ENCODE peak calls at places on chromosomes 11 and 22, in four cellular contexts. S is PC-3, L is cardiac fibroblast, O is transverse colon. J is an unnamed sample.

GRCh38 chr11:100939581-100939980 is 190.0 kb downstream of the PGR start:
- DNase-seq in L (no peak), O (no peak), S (no peak), J (no peak)

GRCh38 chr11:92382311-92382710 is 157.7 kb downstream of the FAT3 start:
- DNase-seq in S (no peak), L (no peak), O (no peak), J (no peak)

GRCh38 chr11:116217006-116217405 is 555.8 kb downstream of the BUD13 start:
- DNase-seq in L (peak), O (peak), S (peak), J (no peak)

GRCh38 chr11:33695051-33695566 is 5.5 kb downstream of the C11orf91 start:
- DNase-seq in L (peak), O (no peak), S (no peak), J (no peak)

GRCh38 chr11:117180020-117180419 is 1.5 kb downstream of the SIDT2 start:
- DNase-seq in L (no peak), S (no peak), O (no peak), J (peak)

GRCh38 chr11:17272823-17273222 is 3.7 kb upstream of the NUCB2 start:
- DNase-seq in O (no peak), L (no peak), S (no peak), J (no peak)

GRCh38 chr11:3093281-3094191 is 36.3 kb upstream of the CARS1 start:
- DNase-seq in O (no peak), S (no peak), L (no peak), J (no peak)

GRCh38 chr11:104668797-104669463 is 229.3 kb downstream of the CASP12 start:
- DNase-seq in S (peak), L (peak), O (no peak), J (peak)

GRCh38 chr11:83819936-83820549 is 533.9 kb upstream of the CCDC90B start:
- DNase-seq in S (peak), L (peak), O (no peak), J (peak)

GRCh38 chr11:116835042-116835772 is 2.2 kb downstream of the APOA1 start:
- DNase-seq in S (no peak), L (no peak), O (no peak), J (no peak)

GRCh38 chr11:96341237-96342130 is 1.5 kb downstream of the MAML2 start:
- DNase-seq in L (peak), O (peak), S (peak), J (no peak)

DNA sequence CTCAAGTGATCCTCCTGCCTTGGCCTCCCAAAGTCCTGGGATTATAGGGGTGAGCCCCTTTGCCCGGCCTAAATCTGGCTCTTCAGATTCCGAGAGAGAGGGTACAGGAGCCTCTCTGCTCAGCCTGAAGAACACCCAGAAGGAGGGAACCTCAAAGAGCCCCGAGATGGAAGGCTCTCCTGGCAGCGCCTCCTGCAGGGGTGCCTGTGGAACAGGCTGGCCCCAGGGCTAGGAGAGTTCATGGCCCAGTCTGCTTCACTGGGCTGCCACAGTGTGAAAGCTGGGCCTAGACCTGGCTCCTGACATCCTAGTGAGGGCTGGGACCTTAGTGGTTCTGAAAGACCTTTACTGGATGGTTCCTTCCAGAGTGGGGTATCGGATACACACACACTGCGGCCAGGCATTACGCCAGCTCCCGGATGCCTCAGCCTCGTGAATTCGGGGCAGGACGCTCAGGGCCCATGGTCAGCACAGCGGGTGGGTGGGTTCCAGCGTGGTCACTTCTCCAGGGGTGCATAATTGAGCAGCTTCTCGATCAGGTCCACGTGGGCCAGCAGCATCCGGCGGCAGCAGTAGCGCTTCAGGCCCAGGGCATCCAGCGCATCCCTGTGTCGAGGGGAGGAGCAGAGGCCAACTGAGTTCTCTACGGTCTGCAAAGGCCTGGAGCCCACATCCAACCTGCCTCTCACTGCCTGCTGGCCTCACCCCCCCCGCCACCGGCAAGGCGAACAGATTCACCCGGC is 2.3 kb downstream of the POLR2L start:
- DNase-seq in S (peak), O (no peak), L (no peak), J (no peak)
- TF ChIP-seq CTCF in S (peak), O (peak), L (peak), J (peak)

DNA sequence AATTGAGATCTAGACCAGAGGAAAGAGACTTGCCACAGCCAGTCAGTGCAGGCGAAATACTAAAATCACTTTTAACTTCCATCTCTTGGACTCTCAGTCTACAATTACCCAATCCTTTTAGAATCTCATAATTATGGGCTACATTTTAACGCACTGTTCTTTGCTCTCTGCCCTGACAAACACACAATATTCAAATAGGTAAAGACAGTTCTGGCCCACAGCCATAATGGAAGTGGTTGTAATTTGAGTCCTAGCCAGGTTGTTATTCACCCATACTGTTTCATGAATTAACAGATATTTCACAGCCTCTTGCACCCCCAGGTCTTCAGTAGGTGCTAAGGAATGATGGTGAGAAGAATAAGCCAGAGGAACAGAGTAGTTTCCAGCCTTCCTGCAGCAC is 830 bp downstream of the C11orf97 start:
- DNase-seq in S (peak), L (no peak), O (peak), J (no peak)
- H3K4me3 ChIP-seq in S (peak), L (no peak), O (peak), J (no peak)

GRCh38 chr11:101974255-101974654 is 57.9 kb upstream of the ANGPTL5 start:
- DNase-seq in O (no peak), S (peak), L (peak), J (no peak)
- TF ChIP-seq CTCF in O (no peak), S (peak), L (peak), J (no peak)

GRCh38 chr11:77126861-77127673 is 979 bp upstream of the MYO7A start:
- DNase-seq in L (peak), O (peak), S (peak), J (no peak)

GRCh38 chr11:77129069-77129840 is 1.2 kb downstream of the MYO7A start:
- DNase-seq in O (no peak), S (no peak), L (no peak), J (no peak)

GRCh38 chr11:77127969-77128691 is at the start of gene MYO7A:
- DNase-seq in L (no peak), O (peak), S (no peak), J (no peak)

GRCh38 chr11:77126156-77126775 is 1.8 kb upstream of the MYO7A start:
- DNase-seq in L (no peak), O (no peak), S (no peak), J (no peak)

DNA sequence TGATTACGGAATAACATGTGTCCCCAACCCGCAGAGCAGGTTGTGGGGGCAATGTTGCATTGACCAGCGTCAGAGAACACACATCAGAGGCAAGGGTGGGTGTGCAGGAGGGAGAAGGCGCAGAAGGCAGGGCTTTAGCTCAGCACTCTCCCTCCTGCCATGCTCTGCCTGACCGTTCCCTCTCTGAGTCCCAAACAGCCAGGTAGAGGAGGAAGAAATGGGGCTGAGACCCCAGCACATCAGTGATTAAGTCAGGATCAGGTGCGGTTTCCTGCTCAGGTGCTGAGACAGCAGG is 425 bp upstream of the MYO7A start:
- DNase-seq in L (no peak), S (no peak), O (no peak), J (no peak)
- H3K4me3 ChIP-seq in L (no peak), S (peak), O (peak), J (peak)

GRCh38 chr11:131689049-131689925 is 318.9 kb downstream of the NTM start:
- DNase-seq in O (no peak), L (no peak), S (no peak), J (no peak)

GRCh38 chr11:131687291-131688055 is 317.1 kb downstream of the NTM start:
- DNase-seq in L (no peak), S (no peak), O (no peak), J (no peak)

GRCh38 chr11:131686836-131687235 is 316.4 kb downstream of the NTM start:
- DNase-seq in O (no peak), S (no peak), L (no peak), J (no peak)

GRCh38 chr11:131690362-131690761 is 319.9 kb downstream of the NTM start:
- DNase-seq in O (no peak), S (no peak), L (no peak), J (no peak)

DNA sequence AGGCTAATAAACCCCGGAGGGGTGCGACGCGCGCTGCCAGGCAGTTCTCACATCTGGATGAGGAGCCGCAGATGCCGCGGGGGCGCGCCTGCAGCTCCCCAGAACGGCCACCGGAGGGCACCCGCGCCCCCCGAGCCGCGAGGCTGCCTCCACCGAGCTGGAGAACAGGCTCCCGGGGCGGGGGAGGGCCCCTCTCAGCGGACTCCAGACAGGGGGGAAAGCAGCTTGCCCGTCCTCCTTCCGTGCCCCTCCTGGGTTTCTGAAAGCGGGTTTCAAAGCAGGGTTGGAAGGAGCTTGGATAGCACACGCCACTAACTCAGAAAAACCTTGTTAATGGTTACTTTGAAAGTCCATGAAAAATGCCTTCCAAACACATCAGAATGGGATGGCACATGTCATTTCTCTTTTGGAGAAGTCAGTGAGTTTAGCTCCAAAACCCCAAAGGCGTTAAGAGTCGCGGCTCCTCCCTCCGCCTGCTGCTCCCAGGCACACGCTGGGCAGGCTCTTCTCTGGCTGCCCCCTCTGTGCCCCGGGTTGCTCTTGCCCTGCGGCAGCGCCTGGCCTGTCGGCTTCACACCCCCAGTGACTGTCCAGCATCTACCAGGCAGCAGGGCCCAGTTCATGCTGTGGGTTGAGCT is 317.8 kb downstream of the NTM start:
- DNase-seq in O (peak), L (peak), S (peak), J (no peak)
- TF ChIP-seq CTCF in O (peak), L (peak), S (peak), J (peak)

DNA sequence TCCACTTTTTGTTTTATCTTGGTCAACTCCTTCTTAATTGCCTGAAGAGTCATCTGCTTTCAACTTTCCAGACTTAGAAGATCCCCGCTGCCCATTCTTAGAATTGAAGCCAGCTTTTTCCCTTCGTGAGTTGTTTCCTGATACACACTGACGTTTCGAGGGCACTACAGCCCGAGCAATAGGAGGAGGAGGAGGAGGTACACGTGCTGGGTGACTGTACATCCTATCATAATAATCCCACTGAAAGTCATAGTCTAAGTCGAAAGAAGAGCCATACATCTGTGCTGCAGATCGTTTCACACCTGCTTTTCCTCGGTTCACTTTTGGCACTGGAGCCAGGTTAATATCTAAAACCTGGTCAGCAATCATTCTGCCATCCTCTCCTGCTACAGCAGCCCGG is 606.1 kb downstream of the DLG2 start:
- DNase-seq in S (no peak), O (no peak), L (no peak), J (no peak)
- H3K4me3 ChIP-seq in S (no peak), O (no peak), L (no peak), J (no peak)

DNA sequence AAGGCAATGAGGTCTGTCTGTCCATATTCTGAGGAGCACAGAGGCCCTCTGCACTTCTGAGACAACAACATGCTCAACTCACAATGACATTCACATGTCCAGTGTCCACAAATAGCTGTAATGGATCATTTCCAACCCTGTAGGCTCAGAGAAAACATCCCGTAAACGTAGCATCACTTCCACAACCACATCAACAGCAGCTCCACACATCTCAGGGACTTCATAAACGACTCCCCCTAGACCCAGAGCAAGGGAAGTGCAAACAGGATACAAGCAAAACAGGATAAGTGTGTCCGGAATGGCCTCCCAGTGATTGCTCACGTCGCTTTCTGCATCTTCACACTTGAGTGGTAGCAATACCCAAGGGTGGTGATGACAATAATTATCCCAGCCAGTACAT is 100.2 kb downstream of the SYN3 start:
- DNase-seq in L (no peak), S (no peak), O (no peak), J (no peak)
- TF ChIP-seq CTCF in L (no peak), S (no peak), O (no peak), J (no peak)

GRCh38 chr11:73137262-73137941 is 4.7 kb downstream of the FCHSD2 start:
- DNase-seq in S (no peak), L (no peak), O (no peak), J (no peak)
- H3K4me3 ChIP-seq in S (no peak), L (no peak), O (no peak), J (no peak)

GRCh38 chr11:111691731-111692130 is 74.5 kb downstream of the PPP2R1B start:
- DNase-seq in L (no peak), O (no peak), S (no peak), J (no peak)
- TF ChIP-seq CTCF in L (no peak), O (no peak), S (no peak), J (no peak)

DNA sequence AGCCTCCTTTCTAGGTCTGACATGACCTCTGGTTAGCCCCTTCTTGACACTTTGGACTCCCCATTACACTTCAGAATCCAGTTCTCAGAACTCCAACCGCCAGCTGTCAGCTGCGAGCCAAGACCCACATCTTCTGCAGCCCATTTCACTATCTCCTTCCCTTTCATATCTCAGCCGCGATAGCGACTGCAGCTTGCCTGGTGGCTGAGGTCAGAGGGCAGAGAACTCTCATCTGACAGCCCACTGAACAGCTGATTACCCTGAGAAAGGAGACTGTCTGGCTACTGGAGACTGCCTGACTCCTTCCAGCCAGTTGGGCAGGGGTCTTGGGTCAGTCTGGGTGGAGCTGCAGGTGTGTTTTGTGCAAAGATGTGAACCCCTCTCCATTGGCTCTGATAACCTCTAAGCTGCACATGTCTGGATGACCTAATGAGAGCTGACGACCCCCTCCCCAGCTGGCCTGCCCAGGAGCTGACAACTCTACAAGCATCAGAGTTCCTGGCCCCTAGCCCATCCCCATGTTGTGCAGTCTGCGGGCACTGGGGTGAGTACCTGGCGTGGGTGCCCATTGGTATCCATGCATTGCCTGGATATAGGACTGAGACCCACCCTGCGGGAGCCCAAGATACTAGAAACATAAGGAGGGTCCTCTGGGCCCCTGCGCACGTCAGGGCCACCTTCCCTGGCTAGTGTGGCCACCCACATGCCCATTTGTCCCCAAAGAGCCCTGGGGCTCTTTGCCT is 1.1 kb downstream of the CHRM1 start:
- DNase-seq in L (no peak), S (no peak), O (no peak), J (no peak)
- H3K4me3 ChIP-seq in L (no peak), S (no peak), O (no peak), J (no peak)